ENCODE peak calls at places on chromosome X, in eight cellular contexts. F is fibroblast of lung; Y is EL; V is AG09309; D is activated CD8-positive, alpha-beta T cell treated with anti-CD3 and anti-CD28 coated beads for 36 hours; X is T-helper 1 cell; H is H7; G is M059J. K is an unnamed sample.

GRCh38 chrX:51215266-51215665 is 117.4 kb upstream of the NUDT10 start:
- DNase-seq in D (no peak), X (no peak), F (no peak), H (no peak), V (no peak), Y (no peak), G (no peak), K (no peak)

GRCh38 chrX:134377537-134377936 is 82.4 kb upstream of the HPRT1 start:
- DNase-seq in Y (peak; percentile 43), G (peak; percentile 55), D (peak; percentile 52), X (no peak), F (peak; percentile 55), H (no peak), V (no peak), K (no peak)

GRCh38 chrX:72245461-72246089 is 6.7 kb upstream of the ERCC6L start:
- DNase-seq in H (peak; percentile 76), F (peak; percentile 36), G (peak; percentile 72), Y (peak; percentile 65), X (peak; percentile 17), D (peak; percentile 50), V (no peak), K (no peak)

GRCh38 chrX:119871245-119871598 is 311 bp downstream of the RNF113A start:
- DNase-seq in G (no peak), Y (no peak), V (no peak), D (no peak), F (peak; percentile 15), X (no peak), H (no peak), K (no peak)

GRCh38 chrX:346034-346813 is 27.6 kb upstream of the GTPBP6 start:
- DNase-seq in F (no peak), X (no peak), V (no peak), Y (no peak), H (peak; percentile 80), D (no peak), G (no peak), K (no peak)

GRCh38 chrX:130028196-130028595 is 45.8 kb downstream of the BCORL1 start:
- DNase-seq in F (peak; percentile 23), V (peak; percentile 1), G (peak; percentile 20), X (peak; percentile 43), Y (peak; percentile 18), H (peak; percentile 74), D (peak; percentile 57), K (no peak)

GRCh38 chrX:133985164-133986007 is at the start of gene GPC3:
- DNase-seq in V (no peak), F (peak; percentile 2), X (peak; percentile 7), H (peak; percentile 93), Y (no peak), G (peak; percentile 5), D (peak; percentile 34), K (no peak)

GRCh38 chrX:6959006-6959405 is 188.5 kb upstream of the STS start:
- DNase-seq in G (no peak), X (no peak), V (no peak), H (peak; percentile 40), F (no peak), Y (no peak), D (no peak), K (no peak)

GRCh38 chrX:48919360-48919821 is 567 bp upstream of the PIM2 start:
- DNase-seq in V (no peak), D (peak; percentile 71), X (peak; percentile 22), F (no peak), H (peak; percentile 77), G (no peak), Y (no peak), K (no peak)